ENCODE peak calls at places on chromosome 9, in nine cellular contexts. C, V, D, E, T, Y, P, H and W are unnamed samples.

GRCh38 chr9:76321185-76321828 is 72.9 kb downstream of the RFK start:
- DNase-seq in H (peak; percentile 73), Y (peak; percentile 56), E (no peak), V (peak; percentile 75), C (no peak), D (peak; percentile 88), P (no peak), T (peak; percentile 83), W (no peak)

GRCh38 chr9:89701221-89701798 is 96.5 kb downstream of the GADD45G start:
- DNase-seq in P (peak; percentile 36), V (no peak), C (no peak), Y (no peak), E (no peak), H (no peak), T (no peak), D (no peak), W (no peak)

GRCh38 chr9:127179633-127180401 is 57.4 kb upstream of the ANGPTL2 start:
- DNase-seq in Y (no peak), D (peak; percentile 23), V (no peak), P (no peak), H (no peak), T (peak; percentile 47), E (no peak), C (no peak), W (no peak)

GRCh38 chr9:97853844-97854695 is 1.0 kb downstream of the FOXE1 start:
- DNase-seq in E (no peak), H (peak; percentile 37), C (peak; percentile 60), Y (no peak), P (peak; percentile 32), T (peak; percentile 14), V (peak; percentile 30), D (no peak), W (peak; percentile 37)

GRCh38 chr9:106883030-106883429 is 20.1 kb downstream of the ZNF462 start:
- DNase-seq in C (no peak), H (no peak), T (no peak), P (no peak), Y (no peak), V (no peak), D (no peak), E (no peak), W (no peak)

GRCh38 chr9:110047955-110048472 is 159.9 kb downstream of the C9orf152 start:
- DNase-seq in P (no peak), C (peak; percentile 43), V (no peak), T (no peak), E (no peak), H (no peak), D (no peak), Y (no peak), W (no peak)

GRCh38 chr9:27276182-27277030 is 20.5 kb downstream of the EQTN start:
- DNase-seq in V (peak; percentile 77), H (peak; percentile 67), P (no peak), Y (peak; percentile 75), T (peak; percentile 78), D (peak; percentile 78), E (peak; percentile 11), C (peak; percentile 14), W (no peak)

GRCh38 chr9:96482471-96482870 is 32.5 kb downstream of the HABP4 start:
- DNase-seq in T (no peak), V (peak; percentile 35), Y (peak; percentile 51), H (no peak), P (no peak), C (no peak), D (no peak), E (no peak), W (no peak)

GRCh38 chr9:137705906-137706305 is 87.1 kb downstream of the EHMT1 start:
- DNase-seq in H (no peak), E (no peak), C (no peak), P (no peak), V (no peak), Y (no peak), D (no peak), T (no peak), W (no peak)

GRCh38 chr9:38384990-38385848 is 7.3 kb upstream of the ALDH1B1 start:
- DNase-seq in C (no peak), P (no peak), V (no peak), E (no peak), Y (no peak), D (no peak), H (no peak), T (no peak), W (no peak)

GRCh38 chr9:101671567-101671966 is 66.9 kb downstream of the GRIN3A start:
- DNase-seq in H (no peak), E (no peak), D (no peak), C (no peak), P (no peak), V (no peak), Y (no peak), T (no peak), W (no peak)

GRCh38 chr9:134663753-134664415 is 22.3 kb downstream of the COL5A1 start:
- DNase-seq in Y (peak; percentile 76), D (no peak), V (no peak), P (no peak), H (peak; percentile 63), E (no peak), C (no peak), T (no peak), W (no peak)

GRCh38 chr9:132798817-132799790 is 79.0 kb downstream of the AK8 start:
- DNase-seq in V (no peak), Y (peak; percentile 6), T (peak; percentile 4), D (no peak), C (no peak), H (peak; percentile 4), P (no peak), E (no peak), W (no peak)
- TF ChIP-seq CTCF in V (no peak), Y (no peak), T (peak; percentile 10), D (no peak), C (peak; percentile 7), H (no peak), P (no peak), E (no peak), W (no peak)

GRCh38 chr9:91750343-91750742 is 199.7 kb downstream of the ROR2 start:
- DNase-seq in V (no peak), D (no peak), E (no peak), C (no peak), Y (no peak), T (no peak), H (no peak), P (no peak), W (no peak)
- TF ChIP-seq CTCF in V (no peak), D (no peak), E (peak; percentile 33), C (no peak), Y (no peak), T (no peak), H (no peak), P (no peak), W (peak; percentile 33)

GRCh38 chr9:34049630-34050384 is 1.1 kb upstream of the UBAP2 start:
- DNase-seq in Y (no peak), P (no peak), V (no peak), H (no peak), D (no peak), C (no peak), E (no peak), T (no peak), W (no peak)

GRCh38 chr9:34047864-34048729 is 590 bp downstream of the UBAP2 start:
- DNase-seq in D (no peak), H (peak; percentile 23), C (peak; percentile 41), P (peak; percentile 36), Y (no peak), E (no peak), V (no peak), T (peak; percentile 6), W (no peak)

GRCh38 chr9:34045903-34046302 is 2.8 kb downstream of the UBAP2 start:
- DNase-seq in D (no peak), T (no peak), V (no peak), P (no peak), H (no peak), C (no peak), E (no peak), Y (no peak), W (no peak)

GRCh38 chr9:34046784-34047379 is 1.8 kb downstream of the UBAP2 start:
- DNase-seq in D (no peak), C (peak; percentile 34), P (no peak), Y (no peak), E (no peak), T (peak; percentile 61), V (peak; percentile 30), H (peak; percentile 29), W (no peak)

GRCh38 chr9:34048730-34049629 is at the start of gene UBAP2:
- DNase-seq in E (peak; percentile 88), T (peak; percentile 98), V (peak; percentile 98), H (peak; percentile 97), Y (peak; percentile 98), C (peak; percentile 94), D (peak; percentile 99), P (peak; percentile 97), W (peak; percentile 62)
- TF ChIP-seq CTCF in E (no peak), T (no peak), V (no peak), H (no peak), Y (no peak), C (no peak), D (no peak), P (no peak), W (peak; percentile 3)

GRCh38 chr9:131274674-131275331 is 1.5 kb downstream of the FAM78A start:
- DNase-seq in V (no peak), T (no peak), P (no peak), Y (no peak), H (no peak), C (no peak), E (no peak), D (no peak), W (no peak)

GRCh38 chr9:131276107-131276888 is at the start of gene FAM78A:
- DNase-seq in E (no peak), P (no peak), V (no peak), T (peak; percentile 14), Y (no peak), C (peak; percentile 45), D (no peak), H (no peak), W (no peak)

GRCh38 chr9:131273791-131274673 is 2.3 kb downstream of the FAM78A start:
- DNase-seq in P (no peak), C (no peak), E (no peak), Y (no peak), V (no peak), T (no peak), D (no peak), H (no peak), W (no peak)

GRCh38 chr9:131276891-131277672 is 772 bp upstream of the FAM78A start:
- DNase-seq in P (no peak), C (no peak), E (no peak), T (no peak), H (no peak), V (no peak), D (no peak), Y (no peak), W (no peak)

DNA sequence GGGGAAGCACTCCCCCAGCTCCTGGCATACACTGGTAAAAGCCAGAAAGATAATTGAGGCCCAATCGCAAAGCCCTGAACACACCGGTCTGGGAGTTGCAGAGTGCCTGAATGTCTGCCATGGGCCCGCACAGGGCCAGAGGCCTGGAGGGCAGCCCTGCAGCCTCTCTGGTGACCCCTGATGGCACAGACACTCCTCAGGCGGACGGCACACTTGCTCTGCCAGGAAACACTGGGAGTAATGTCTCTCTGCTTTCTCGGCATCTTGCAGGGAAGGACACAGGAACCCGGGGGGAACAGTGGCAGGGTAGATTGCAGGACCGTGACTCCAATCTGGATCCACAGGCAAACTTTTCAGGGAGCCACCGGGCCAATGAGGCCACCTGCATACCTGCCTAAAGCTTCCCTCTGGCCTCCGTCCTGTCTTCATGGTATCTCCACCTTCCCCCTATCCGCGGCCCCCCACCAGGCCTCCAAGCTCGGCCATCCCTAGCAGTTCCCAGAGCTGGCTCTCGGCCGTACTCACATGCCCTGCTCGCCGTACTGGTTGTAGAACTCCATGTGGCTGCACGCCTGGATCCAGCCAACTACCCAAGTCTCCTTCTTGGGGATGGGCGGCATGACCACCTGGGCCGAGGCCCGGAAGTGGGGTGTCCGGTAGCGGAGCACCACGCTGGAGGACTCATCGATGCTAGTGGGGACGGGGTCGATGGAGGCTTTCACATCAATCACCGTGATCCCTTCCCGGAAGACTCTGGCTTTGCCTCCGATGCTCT is 791 bp downstream of the FAM78A start:
- DNase-seq in H (no peak), P (no peak), C (peak; percentile 57), E (no peak), D (no peak), V (no peak), Y (no peak), T (no peak), W (no peak)
- TF ChIP-seq CTCF in H (no peak), P (no peak), C (no peak), E (no peak), D (no peak), V (no peak), Y (no peak), T (no peak), W (no peak)